ENCODE peak calls at places on chromosomes 2 and 18, in eight cellular contexts. F, O, L, T, P, B, C and R are unnamed samples.

GRCh38 chr2:207133493-207133861 is 32.3 kb downstream of the KLF7 start:
- DNase-seq in F (no peak), O (no peak), L (no peak), T (no peak), P (no peak), B (no peak), C (no peak), R (no peak)

GRCh38 chr18:51943281-51943680 is 396.7 kb upstream of the DCC start:
- DNase-seq in F (no peak), O (no peak), L (no peak), T (no peak), P (no peak), B (no peak), C (no peak), R (no peak)

GRCh38 chr2:47751856-47752414 is 31.0 kb upstream of the MSH6 start:
- DNase-seq in F (no peak), O (no peak), L (no peak), T (no peak), P (no peak), B (no peak), C (no peak), R (no peak)

GRCh38 chr2:26168785-26169184 is 4.1 kb upstream of the GAREM2 start:
- DNase-seq in F (no peak), O (no peak), L (no peak), T (no peak), P (no peak), B (no peak), C (no peak), R (no peak)

GRCh38 chr18:57802166-57802868 is 798 bp downstream of the ATP8B1 start:
- DNase-seq in F (no peak), O (no peak), L (no peak), T (no peak), P (no peak), B (no peak), C (no peak), R (peak)

GRCh38 chr2:225113356-225114015 is 71.2 kb upstream of the DOCK10 start:
- DNase-seq in F (no peak), O (no peak), L (no peak), T (no peak), P (no peak), B (no peak), C (no peak), R (no peak)

GRCh38 chr2:96800762-96801463 is 15.2 kb upstream of the CNNM3 start:
- DNase-seq in F (peak), O (peak), L (peak), T (peak), P (no peak), B (peak), C (peak), R (peak)

GRCh38 chr2:145800201-145801091 is 1280.5 kb upstream of the ZEB2 start:
- DNase-seq in F (no peak), O (no peak), L (peak), T (peak), P (no peak), B (peak), C (peak), R (no peak)

GRCh38 chr18:58045265-58046086 is 1.4 kb downstream of the NEDD4L start:
- DNase-seq in F (peak), O (peak), L (peak), T (peak), P (no peak), B (no peak), C (peak), R (peak)

GRCh38 chr2:208369091-208369490 is 37.5 kb upstream of the PTH2R start:
- DNase-seq in F (no peak), O (no peak), L (peak), T (peak), P (no peak), B (no peak), C (no peak), R (no peak)

GRCh38 chr2:166653185-166653813 is 159.2 kb upstream of the SCN7A start:
- DNase-seq in F (no peak), O (no peak), L (peak), T (peak), P (no peak), B (no peak), C (peak), R (no peak)

GRCh38 chr18:59220164-59220783 is 316 bp downstream of the GRP start:
- DNase-seq in F (no peak), O (no peak), L (no peak), T (no peak), P (no peak), B (no peak), C (no peak), R (no peak)

GRCh38 chr2:159922563-159922962 is 124.6 kb upstream of the CD302 start:
- DNase-seq in F (no peak), O (no peak), L (no peak), T (peak), P (no peak), B (no peak), C (no peak), R (peak)

GRCh38 chr2:16475581-16475980 is 190.1 kb downstream of the CYRIA start:
- DNase-seq in F (no peak), O (no peak), L (no peak), T (no peak), P (no peak), B (no peak), C (no peak), R (no peak)

GRCh38 chr2:237687666-237688065 is 60.3 kb downstream of the LRRFIP1 start:
- DNase-seq in F (peak), O (peak), L (peak), T (peak), P (peak), B (no peak), C (no peak), R (peak)

GRCh38 chr2:86518498-86518897 is 44.7 kb downstream of the CHMP3 start:
- DNase-seq in F (peak), O (no peak), L (peak), T (peak), P (no peak), B (no peak), C (peak), R (no peak)

GRCh38 chr2:69634197-69634821 is 9.2 kb downstream of the AAK1 start:
- DNase-seq in F (no peak), O (no peak), L (peak), T (no peak), P (no peak), B (no peak), C (no peak), R (no peak)

GRCh38 chr2:59790186-59791142 is 763.0 kb downstream of the BCL11A start:
- DNase-seq in F (no peak), O (no peak), L (no peak), T (no peak), P (no peak), B (no peak), C (no peak), R (no peak)

GRCh38 chr2:21354113-21354679 is 230.4 kb downstream of the TDRD15 start:
- DNase-seq in F (no peak), O (no peak), L (no peak), T (no peak), P (no peak), B (no peak), C (no peak), R (no peak)

GRCh38 chr18:79797518-79798345 is at the start of gene KCNG2:
- DNase-seq in F (no peak), O (no peak), L (peak), T (no peak), P (no peak), B (no peak), C (no peak), R (peak)

GRCh38 chr2:241777167-241777685 is 604 bp downstream of the GAL3ST2 start:
- DNase-seq in F (no peak), O (no peak), L (no peak), T (no peak), P (no peak), B (no peak), C (no peak), R (peak)

GRCh38 chr2:172943992-172944793 is 131.5 kb upstream of the MAP3K20 start:
- DNase-seq in F (no peak), O (no peak), L (no peak), T (peak), P (no peak), B (no peak), C (no peak), R (no peak)

GRCh38 chr2:43023791-43024514 is 202.5 kb downstream of the ZFP36L2 start:
- DNase-seq in F (no peak), O (no peak), L (no peak), T (no peak), P (no peak), B (no peak), C (no peak), R (no peak)

GRCh38 chr18:47604041-47604440 is 326.4 kb downstream of the SMAD2 start:
- DNase-seq in F (no peak), O (no peak), L (no peak), T (no peak), P (no peak), B (no peak), C (no peak), R (no peak)

DNA sequence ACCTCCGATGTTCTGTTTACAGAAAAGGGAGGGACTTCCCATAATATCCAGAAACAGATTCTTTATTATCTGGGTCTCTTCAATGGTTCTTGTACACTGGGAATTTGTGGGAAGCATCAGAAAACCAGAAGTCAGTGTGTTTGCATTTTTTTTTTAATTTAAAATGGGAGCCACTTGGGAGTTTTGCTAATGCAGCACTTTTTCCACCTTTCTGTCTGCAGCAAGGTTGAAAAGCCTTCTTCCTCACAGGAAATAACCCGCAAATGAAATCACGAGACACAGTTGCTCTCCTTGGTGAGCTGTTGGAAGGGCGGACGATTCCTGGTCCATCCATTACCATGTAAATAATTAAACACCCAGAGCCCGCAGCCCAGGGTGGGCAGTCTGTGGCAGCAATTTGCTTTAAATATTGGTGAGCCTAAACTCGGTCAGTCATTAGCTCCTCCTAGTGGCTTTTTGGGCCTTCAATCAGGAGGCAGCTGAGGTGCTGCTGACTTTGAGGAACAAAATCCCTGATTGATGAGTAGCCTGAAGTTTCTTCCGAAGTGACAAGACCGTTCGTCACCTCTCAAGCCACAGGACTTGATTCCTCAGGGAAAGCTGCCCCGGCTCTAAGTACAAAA is 471.5 kb downstream of the EPHA4 start:
- DNase-seq in F (no peak), O (no peak), L (no peak), T (peak), P (no peak), B (no peak), C (peak), R (no peak)
- TF ChIP-seq CTCF in F (no peak), O (no peak), L (no peak), T (peak), P (peak), B (peak), C (peak), R (peak)

GRCh38 chr2:222872551-222872950 is 11.7 kb downstream of the ACSL3 start:
- DNase-seq in F (no peak), O (no peak), L (no peak), T (no peak), P (no peak), B (no peak), C (no peak), R (no peak)

GRCh38 chr2:222869252-222869560 is 8.4 kb downstream of the ACSL3 start:
- DNase-seq in F (no peak), O (no peak), L (no peak), T (no peak), P (no peak), B (no peak), C (no peak), R (no peak)

GRCh38 chr2:222875482-222875881 is 14.6 kb downstream of the ACSL3 start:
- DNase-seq in F (no peak), O (no peak), L (no peak), T (no peak), P (no peak), B (no peak), C (no peak), R (no peak)

GRCh38 chr2:222866358-222866960 is 5.6 kb downstream of the ACSL3 start:
- DNase-seq in F (no peak), O (no peak), L (no peak), T (no peak), P (no peak), B (no peak), C (no peak), R (no peak)

GRCh38 chr2:222871291-222871690 is 10.5 kb downstream of the ACSL3 start:
- DNase-seq in F (no peak), O (no peak), L (no peak), T (no peak), P (no peak), B (no peak), C (no peak), R (no peak)
- TF ChIP-seq CTCF in F (no peak), O (no peak), L (no peak), T (no peak), P (no peak), B (no peak), C (no peak), R (no peak)

GRCh38 chr2:20051518-20052228 is at the start of gene LAPTM4A:
- DNase-seq in F (peak), O (peak), L (peak), T (peak), P (peak), B (peak), C (peak), R (peak)
- TF ChIP-seq CTCF in F (no peak), O (peak), L (no peak), T (no peak), P (peak), B (no peak), C (no peak), R (no peak)

DNA sequence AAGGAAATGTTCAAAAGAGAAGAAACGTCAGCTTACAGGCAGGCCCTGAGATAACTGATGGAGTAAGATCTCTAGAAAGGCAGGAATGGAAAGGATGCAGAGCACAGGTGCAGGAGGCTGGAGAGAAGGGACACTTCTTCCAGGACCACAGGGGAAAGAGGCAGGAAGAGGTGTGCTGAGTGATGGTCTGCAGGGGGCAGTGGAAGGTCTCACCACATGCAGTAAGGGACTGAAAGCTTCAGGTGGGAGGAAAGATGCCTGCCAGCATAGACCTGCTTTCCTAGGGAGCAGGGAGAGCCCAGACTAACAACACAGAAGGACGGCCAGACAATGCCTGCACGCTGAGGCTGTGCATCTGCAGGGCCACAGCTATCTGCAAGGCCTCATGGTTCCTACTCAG is 156.8 kb downstream of the L3MBTL4 start:
- DNase-seq in F (no peak), O (no peak), L (no peak), T (no peak), P (no peak), B (no peak), C (no peak), R (no peak)
- TF ChIP-seq CTCF in F (no peak), O (no peak), L (no peak), T (no peak), P (no peak), B (no peak), C (no peak), R (no peak)

DNA sequence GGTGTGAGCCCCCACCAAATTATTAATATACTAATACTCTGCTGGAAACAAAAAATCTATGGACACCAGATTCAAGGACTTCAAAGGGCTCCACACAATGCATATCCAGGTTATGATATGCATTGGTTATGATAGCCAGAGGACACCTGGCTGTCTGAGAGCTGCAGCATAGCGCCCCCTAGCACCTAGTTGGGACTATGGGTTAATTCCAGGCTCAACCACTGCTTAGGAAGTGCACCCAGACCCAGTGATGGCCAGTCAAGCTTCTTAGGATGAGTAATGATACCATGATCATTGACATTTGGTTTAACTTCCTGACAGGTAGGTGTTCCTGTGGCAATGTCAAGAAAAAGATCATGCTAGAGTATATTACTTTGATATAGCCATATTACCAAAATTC is 3.8 kb upstream of the FRZB start:
- DNase-seq in F (no peak), O (no peak), L (no peak), T (peak), P (no peak), B (peak), C (no peak), R (peak)
- TF ChIP-seq CTCF in F (no peak), O (no peak), L (peak), T (peak), P (no peak), B (no peak), C (no peak), R (no peak)

DNA sequence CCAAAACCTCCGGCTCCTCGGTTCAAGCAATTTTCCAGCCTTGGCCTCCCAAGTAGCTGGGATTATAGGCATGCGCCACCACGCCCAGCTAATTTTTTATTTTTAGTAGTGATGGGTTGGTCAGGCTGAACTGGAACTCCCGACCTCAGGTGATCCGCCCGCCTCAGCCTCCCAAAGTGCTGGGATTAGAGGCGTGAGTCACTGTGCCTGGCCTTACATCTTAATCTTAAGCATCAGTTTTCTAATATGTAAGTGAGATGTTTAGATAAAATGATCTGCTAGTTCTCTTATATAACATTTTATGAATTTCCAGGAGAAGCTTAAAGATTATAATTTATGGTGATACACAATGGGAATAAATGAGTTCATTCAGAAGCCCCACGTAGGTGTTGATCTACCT is 69.2 kb downstream of the SPTBN1 start:
- DNase-seq in F (no peak), O (no peak), L (no peak), T (no peak), P (no peak), B (no peak), C (no peak), R (no peak)
- TF ChIP-seq CTCF in F (no peak), O (no peak), L (no peak), T (no peak), P (no peak), B (no peak), C (no peak), R (no peak)

DNA sequence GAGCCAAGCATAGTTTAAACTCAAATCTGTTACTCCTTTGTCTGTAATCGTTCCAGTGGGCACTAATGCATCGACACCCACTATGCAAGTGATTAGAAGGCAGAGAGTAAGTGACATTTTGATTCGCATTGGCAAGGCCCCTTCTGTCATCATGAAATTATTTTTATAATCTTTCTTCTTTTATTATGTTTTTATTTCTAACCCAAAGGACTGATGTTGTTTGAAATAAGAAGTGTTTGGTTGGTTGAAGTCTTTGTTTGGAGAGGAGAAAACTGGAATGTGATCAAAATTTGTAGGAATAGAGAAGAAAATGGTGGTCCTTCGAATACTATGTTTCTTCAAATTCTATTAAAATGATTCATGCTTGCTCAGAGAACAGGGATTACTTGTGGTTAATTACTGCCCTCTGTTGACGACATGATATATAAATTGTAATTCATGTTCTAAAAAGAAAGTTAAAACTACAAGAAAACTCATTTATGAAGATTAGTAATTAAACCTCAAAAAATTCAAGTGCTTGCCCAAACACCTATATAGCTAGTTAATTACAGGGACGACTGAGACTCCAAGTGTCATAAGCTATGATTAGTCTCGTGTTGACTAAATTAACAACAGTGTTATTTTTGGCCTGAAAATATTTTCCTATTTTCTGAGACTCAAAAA is 26.4 kb upstream of the TFPI start:
- DNase-seq in F (no peak), O (no peak), L (peak), T (peak), P (peak), B (peak), C (peak), R (peak)
- TF ChIP-seq CTCF in F (no peak), O (peak), L (peak), T (peak), P (peak), B (peak), C (peak), R (no peak)

DNA sequence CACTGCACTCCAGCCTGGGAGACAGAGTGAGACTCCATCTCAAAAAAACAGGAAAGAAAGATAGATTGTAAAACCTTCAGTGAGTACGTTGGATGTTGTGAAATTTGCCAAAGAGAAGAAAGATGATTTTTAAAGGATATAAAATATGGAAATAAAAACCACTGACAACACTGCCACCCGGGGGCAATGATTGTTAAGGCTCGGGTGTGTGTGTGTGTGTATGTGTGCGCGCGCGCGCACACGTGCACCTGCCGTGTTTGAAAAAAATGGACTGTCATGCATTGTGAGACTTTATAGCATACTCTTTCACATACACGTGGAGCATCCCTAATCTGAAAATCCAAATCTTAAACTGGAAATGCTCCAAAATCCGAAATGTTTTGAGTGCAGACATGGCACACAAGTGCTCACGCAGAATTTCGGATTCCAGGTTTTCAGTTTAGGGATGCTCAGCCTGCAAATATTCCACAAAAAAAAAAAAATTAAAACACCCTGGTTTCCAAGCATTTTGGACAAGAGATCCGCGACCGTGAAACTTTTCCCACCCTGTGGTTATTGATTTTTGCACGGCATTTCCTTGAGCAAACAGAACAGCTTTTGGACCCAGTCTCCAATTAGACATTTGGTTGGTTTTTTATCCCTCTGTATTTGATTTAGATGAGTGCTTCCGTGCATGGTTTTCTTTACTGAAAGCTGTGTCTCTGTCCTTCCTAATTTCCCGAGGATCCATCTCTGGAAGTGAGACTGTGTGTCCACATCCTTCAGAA is 269.2 kb downstream of the AGAP1 start:
- DNase-seq in F (no peak), O (no peak), L (peak), T (no peak), P (no peak), B (no peak), C (no peak), R (no peak)
- TF ChIP-seq CTCF in F (no peak), O (no peak), L (peak), T (peak), P (no peak), B (peak), C (no peak), R (no peak)